ENCODE peak calls at places on chromosomes 16 and 17, in six cellular contexts. J is stomach, P is right lobe of liver, D is adrenal gland, Z is ovary, N is breast epithelium. H is an unnamed sample. For H3K4me1, the result is how much of the 10 kb centered on the place peaks cover.

GRCh38 chr16:2296662-2297505 is 29.0 kb upstream of the RNPS1 start:
- DNase-seq in J (peak), P (no peak), D (peak), Z (peak), N (no peak), H (no peak)

GRCh38 chr16:84302111-84302954 is 7.7 kb downstream of the WFDC1 start:
- DNase-seq in J (no peak), P (no peak), D (no peak), Z (no peak), N (no peak), H (no peak)

GRCh38 chr16:86432048-86432447 is 78.3 kb upstream of the FOXF1 start:
- DNase-seq in J (no peak), P (no peak), D (no peak), Z (no peak), N (no peak), H (no peak)

GRCh38 chr16:16857603-16858283 is 478.8 kb downstream of the NPIPA7 start:
- DNase-seq in J (no peak), P (no peak), D (no peak), Z (no peak), N (peak), H (no peak)

GRCh38 chr17:32482568-32483320 is 4.0 kb upstream of the CDK5R1 start:
- DNase-seq in J (no peak), P (no peak), D (no peak), Z (no peak), N (no peak), H (no peak)

GRCh38 chr17:1592751-1593629 is 30.4 kb upstream of the PITPNA start:
- DNase-seq in J (no peak), P (no peak), D (no peak), Z (no peak), N (no peak), H (no peak)

GRCh38 chr17:60901806-60902205 is 224.2 kb downstream of the BCAS3 start:
- DNase-seq in J (no peak), P (no peak), D (no peak), Z (no peak), N (no peak), H (no peak)

GRCh38 chr17:28474035-28474640 is 694 bp downstream of the SLC13A2 start:
- DNase-seq in J (no peak), P (no peak), D (no peak), Z (peak), N (no peak), H (no peak)

GRCh38 chr16:54487933-54488332 is 201.3 kb upstream of the IRX3 start:
- DNase-seq in J (no peak), P (no peak), D (no peak), Z (no peak), N (no peak), H (no peak)

GRCh38 chr16:6153901-6154300 is 1056.3 kb upstream of the EEF2KMT start:
- DNase-seq in J (no peak), P (no peak), D (no peak), Z (no peak), N (no peak), H (no peak)

GRCh38 chr16:70577256-70577698 is 53.7 kb downstream of the SF3B3 start:
- DNase-seq in J (no peak), P (no peak), D (peak), Z (no peak), N (peak), H (no peak)

GRCh38 chr16:88558457-88559442 is 11.5 kb upstream of the ZC3H18 start:
- DNase-seq in J (peak), P (no peak), D (peak), Z (peak), N (no peak), H (no peak)

GRCh38 chr17:82204831-82205719 is 7.6 kb downstream of the CCDC57 start:
- DNase-seq in J (no peak), P (no peak), D (no peak), Z (no peak), N (no peak), H (no peak)

GRCh38 chr17:71402007-71402406 is 718.8 kb upstream of the SOX9 start:
- DNase-seq in J (no peak), P (no peak), D (no peak), Z (no peak), N (no peak), H (no peak)

GRCh38 chr16:10738231-10739077 is 5.2 kb upstream of the NUBP1 start:
- DNase-seq in J (peak), P (peak), D (peak), Z (peak), N (no peak), H (no peak)

GRCh38 chr16:14419817-14420216 is 210.2 kb downstream of the PARN start:
- DNase-seq in J (no peak), P (no peak), D (no peak), Z (no peak), N (no peak), H (no peak)

GRCh38 chr16:23380501-23380951 is 72.5 kb downstream of the COG7 start:
- DNase-seq in J (no peak), P (peak), D (no peak), Z (no peak), N (no peak), H (no peak)

GRCh38 chr16:87465306-87465705 is 27.5 kb downstream of the ZCCHC14 start:
- DNase-seq in J (peak), P (peak), D (peak), Z (peak), N (peak), H (peak)

GRCh38 chr16:8522757-8523156 is 67.6 kb downstream of the TMEM114 start:
- DNase-seq in J (no peak), P (no peak), D (no peak), Z (no peak), N (no peak), H (no peak)

GRCh38 chr17:39376434-39376833 is 25.0 kb downstream of the FBXL20 start:
- DNase-seq in J (peak), P (no peak), D (no peak), Z (no peak), N (no peak), H (no peak)

GRCh38 chr16:69188716-69189115 is 1.8 kb downstream of the SNTB2 start:
- DNase-seq in J (no peak), P (no peak), D (no peak), Z (no peak), N (no peak), H (no peak)

GRCh38 chr16:84546669-84547538 is 42.4 kb upstream of the MEAK7 start:
- DNase-seq in J (no peak), P (peak), D (no peak), Z (no peak), N (no peak), H (no peak)

GRCh38 chr17:36213695-36214094 is 2.8 kb downstream of the CCL4L2 start:
- DNase-seq in J (no peak), P (no peak), D (no peak), Z (no peak), N (no peak), H (no peak)

GRCh38 chr17:78920528-78920927 is 4.7 kb downstream of the TIMP2 start:
- DNase-seq in J (no peak), P (no peak), D (no peak), Z (no peak), N (no peak), H (no peak)
- H3K4me1 ChIP-seq in J (half or more), P (under half), D (half or more), Z (half or more), N (under half), H (under half)

GRCh38 chr17:42428141-42428944 is 5.3 kb upstream of the CAVIN1 start:
- DNase-seq in J (peak), P (peak), D (peak), Z (no peak), N (no peak), H (no peak)

GRCh38 chr17:42431758-42432161 is 8.7 kb upstream of the CAVIN1 start:
- DNase-seq in J (no peak), P (peak), D (no peak), Z (peak), N (no peak), H (no peak)

GRCh38 chr17:42424991-42425610 is 2.0 kb upstream of the CAVIN1 start:
- DNase-seq in J (no peak), P (peak), D (no peak), Z (no peak), N (no peak), H (no peak)

DNA sequence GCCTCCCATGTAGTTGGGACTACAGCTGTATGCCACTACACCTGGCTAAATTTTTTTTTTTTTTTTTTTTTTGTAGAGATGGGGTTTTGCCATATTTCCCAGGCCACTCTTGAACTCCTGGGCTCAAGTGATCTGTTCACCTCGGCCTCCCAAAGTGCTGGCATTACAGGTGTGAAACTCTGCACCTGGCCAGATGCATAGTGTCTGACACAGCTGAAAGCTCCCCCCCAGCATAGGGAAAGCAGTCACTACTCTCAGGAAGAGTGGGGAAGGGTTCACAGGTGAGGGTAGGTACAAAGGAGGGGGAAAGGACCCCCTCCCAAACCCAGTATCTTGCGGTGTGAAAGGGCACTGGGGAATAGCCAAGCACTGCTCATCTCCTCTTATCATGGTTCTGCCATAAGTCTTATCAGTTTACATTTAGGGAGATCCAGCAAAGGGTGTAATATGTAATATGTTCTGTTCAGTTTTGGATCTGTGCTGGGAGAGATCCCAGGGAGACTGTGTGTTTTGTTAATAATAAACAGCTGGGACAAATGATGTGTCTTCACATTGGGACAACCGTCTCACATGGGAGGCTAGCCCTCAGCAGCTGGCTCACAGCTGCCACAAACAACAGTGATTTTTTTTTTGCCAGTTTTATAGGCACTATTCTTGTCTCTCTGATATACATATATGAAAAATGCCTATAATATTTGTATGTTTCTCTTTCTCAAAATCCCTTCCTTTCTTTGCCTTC is 6.8 kb upstream of the CAVIN1 start:
- DNase-seq in J (no peak), P (peak), D (no peak), Z (no peak), N (no peak), H (no peak)
- H3K27ac ChIP-seq in J (no peak), P (no peak), D (no peak), Z (no peak), N (peak), H (peak)

GRCh38 chr17:37553357-37553966 is 55.8 kb downstream of the SYNRG start:
- DNase-seq in J (no peak), P (no peak), D (no peak), Z (no peak), N (no peak), H (no peak)

GRCh38 chr17:37557482-37557881 is 51.7 kb downstream of the SYNRG start:
- DNase-seq in J (no peak), P (no peak), D (no peak), Z (no peak), N (no peak), H (no peak)

GRCh38 chr17:37558299-37558698 is 50.9 kb downstream of the SYNRG start:
- DNase-seq in J (no peak), P (no peak), D (no peak), Z (no peak), N (no peak), H (no peak)

GRCh38 chr17:37551788-37552187 is 57.4 kb downstream of the SYNRG start:
- DNase-seq in J (no peak), P (no peak), D (no peak), Z (no peak), N (no peak), H (no peak)

DNA sequence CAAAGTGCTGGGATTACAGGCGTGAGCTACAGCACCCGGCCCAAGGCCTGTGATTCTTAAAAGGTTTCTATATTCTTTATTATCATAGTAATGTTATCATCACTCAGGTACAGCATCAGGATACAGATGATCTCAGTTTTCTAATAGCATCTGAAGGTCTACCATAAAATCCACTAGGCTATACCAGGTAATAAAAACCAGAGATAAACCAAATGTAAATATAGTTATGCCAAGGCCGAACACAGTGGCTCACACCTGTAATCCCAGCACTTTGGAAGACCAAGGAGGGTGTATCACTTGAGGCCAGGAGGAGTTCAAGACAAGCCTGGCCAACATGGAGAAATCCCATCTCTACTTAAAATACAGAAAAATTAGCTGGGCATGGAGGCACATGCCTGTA is 53.8 kb downstream of the SYNRG start:
- DNase-seq in J (no peak), P (no peak), D (no peak), Z (no peak), N (no peak), H (no peak)
- TF ChIP-seq POLR2A in J (no peak), P (no peak), D (no peak), Z (no peak), N (no peak), H (no peak)

GRCh38 chr16:5004311-5004710 is 29.4 kb downstream of the NAGPA start:
- DNase-seq in J (no peak), P (no peak), D (no peak), Z (no peak), N (no peak), H (no peak)

GRCh38 chr16:5006348-5007193 is 27.2 kb downstream of the NAGPA start:
- DNase-seq in J (no peak), P (no peak), D (no peak), Z (no peak), N (no peak), H (no peak)

GRCh38 chr16:5003828-5004227 is 29.9 kb downstream of the NAGPA start:
- DNase-seq in J (no peak), P (no peak), D (no peak), Z (no peak), N (no peak), H (no peak)

GRCh38 chr16:5007256-5007655 is 26.5 kb downstream of the NAGPA start:
- DNase-seq in J (no peak), P (no peak), D (no peak), Z (no peak), N (no peak), H (no peak)

DNA sequence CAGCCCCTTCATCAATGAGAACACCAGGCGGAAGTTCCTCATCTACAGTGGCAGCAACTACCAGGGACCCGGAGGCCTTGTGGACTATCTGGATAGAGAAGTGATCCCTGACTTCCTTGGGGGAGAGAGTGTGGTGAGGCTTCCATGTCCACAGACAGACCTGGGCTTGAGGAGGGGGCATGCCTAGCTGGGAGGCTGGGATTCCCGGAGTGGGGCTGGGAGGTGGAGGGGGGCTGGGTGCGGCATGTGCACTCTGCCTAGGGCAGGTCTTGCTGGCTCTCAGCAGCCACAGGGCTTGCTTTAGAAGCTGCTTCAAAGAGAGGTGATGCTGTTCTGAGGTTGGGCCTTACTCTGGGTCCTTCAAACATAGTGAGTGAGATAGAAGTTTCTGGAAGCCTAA is 27.8 kb downstream of the NAGPA start:
- DNase-seq in J (no peak), P (no peak), D (no peak), Z (no peak), N (no peak), H (no peak)
- H3K4me1 ChIP-seq in J (under half), P (under half), D (under half), Z (under half), N (under half), H (under half)

GRCh38 chr16:66898207-66898606 is 17.9 kb downstream of the PDP2 start:
- DNase-seq in J (no peak), P (peak), D (peak), Z (peak), N (no peak), H (no peak)

GRCh38 chr16:66894055-66894454 is 13.7 kb downstream of the PDP2 start:
- DNase-seq in J (no peak), P (peak), D (no peak), Z (no peak), N (no peak), H (no peak)

GRCh38 chr16:66895697-66895995 is 15.3 kb downstream of the PDP2 start:
- DNase-seq in J (no peak), P (no peak), D (no peak), Z (no peak), N (no peak), H (no peak)

GRCh38 chr16:66895999-66896398 is 15.7 kb downstream of the PDP2 start:
- DNase-seq in J (no peak), P (peak), D (no peak), Z (no peak), N (no peak), H (no peak)

DNA sequence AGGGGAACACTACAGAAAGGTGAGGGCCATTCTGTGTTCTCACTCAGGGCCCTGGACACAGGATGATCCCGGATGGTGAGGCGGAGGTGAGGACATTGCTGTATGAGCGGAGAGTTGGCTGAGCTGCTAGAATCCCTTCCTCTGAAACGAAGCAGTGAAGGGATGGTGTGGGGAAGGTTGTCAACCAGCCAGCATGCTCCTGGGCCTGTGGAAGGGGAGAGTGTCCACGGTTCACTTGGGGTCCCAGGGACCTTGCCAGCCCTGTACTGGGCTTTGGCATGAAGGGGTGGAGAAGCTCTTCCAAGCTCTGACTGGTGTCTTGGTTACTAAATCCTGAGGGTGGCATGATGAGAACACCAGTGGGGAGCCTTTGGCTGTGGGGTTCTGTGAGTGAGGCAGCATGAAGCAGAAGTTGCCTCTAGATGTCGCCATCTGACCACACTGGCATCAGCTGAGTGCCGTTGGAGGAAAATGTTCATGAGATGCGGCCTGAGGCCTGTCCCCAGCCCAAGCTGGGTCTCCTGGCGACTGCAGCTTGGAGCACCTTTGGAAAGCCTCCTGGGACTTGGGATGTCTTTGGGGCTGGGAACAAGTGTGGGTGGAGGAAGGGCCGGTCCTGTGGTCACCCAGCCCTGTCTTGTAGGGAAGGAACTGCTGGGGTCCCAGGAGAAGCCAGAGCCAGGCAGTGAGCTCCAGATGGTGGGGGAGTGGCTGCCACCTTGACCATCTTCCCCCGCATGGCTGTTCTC is 14.8 kb downstream of the PDP2 start:
- DNase-seq in J (peak), P (peak), D (peak), Z (peak), N (peak), H (peak)
- H3K27ac ChIP-seq in J (no peak), P (no peak), D (no peak), Z (no peak), N (no peak), H (peak)

GRCh38 chr17:50865060-50865867 is 890 bp downstream of the TOB1 start:
- DNase-seq in J (peak), P (peak), D (peak), Z (peak), N (no peak), H (no peak)
- TF ChIP-seq POLR2A in J (no peak), P (no peak), D (peak), Z (peak), N (no peak), H (no peak)